ENCODE peak calls at places on chromosomes 4 and X, in seven cellular contexts. D, U, M, L, W, Y and B are unnamed samples.

GRCh38 chr4:40288547-40288946 is 46.6 kb upstream of the CHRNA9 start:
- DNase-seq in D (no peak), U (no peak), M (no peak), L (no peak), W (no peak), Y (no peak), B (no peak)

GRCh38 chrX:140664939-140665338 is 44.6 kb upstream of the LINC00632 start:
- DNase-seq in D (peak), U (no peak), M (no peak), L (no peak), W (peak), Y (peak), B (no peak)

GRCh38 chr4:176642472-176642871 is 150.2 kb downstream of the VEGFC start:
- DNase-seq in D (no peak), U (no peak), M (no peak), L (peak), W (no peak), Y (no peak), B (no peak)

GRCh38 chrX:69466546-69466945 is 37.6 kb upstream of the NALF2 start:
- DNase-seq in D (no peak), U (no peak), M (no peak), L (no peak), W (no peak), Y (no peak), B (no peak)

GRCh38 chr4:71126719-71127118 is 133.3 kb downstream of the DCK start:
- DNase-seq in D (no peak), U (no peak), M (peak), L (no peak), W (no peak), Y (peak), B (no peak)

GRCh38 chrX:153707406-153707805 is 16.8 kb downstream of the BCAP31 start:
- DNase-seq in D (no peak), U (no peak), M (no peak), L (no peak), W (no peak), Y (no peak), B (no peak)

GRCh38 chrX:72258174-72258573 is 18.9 kb downstream of the RPS4X start:
- DNase-seq in D (no peak), U (no peak), M (peak), L (no peak), W (no peak), Y (peak), B (no peak)

GRCh38 chr4:85946821-85947220 is 413.0 kb downstream of the MAPK10 start:
- DNase-seq in D (no peak), U (no peak), M (no peak), L (no peak), W (no peak), Y (no peak), B (no peak)

GRCh38 chrX:133989993-133990392 is 4.6 kb upstream of the GPC3 start:
- DNase-seq in D (no peak), U (no peak), M (no peak), L (no peak), W (no peak), Y (no peak), B (no peak)

GRCh38 chrX:153400146-153401132 is 711 bp downstream of the PNMA6E start:
- DNase-seq in D (no peak), U (no peak), M (no peak), L (peak), W (no peak), Y (peak), B (no peak)

GRCh38 chr4:1960170-1960825 is 48.5 kb downstream of the NELFA start:
- DNase-seq in D (no peak), U (no peak), M (no peak), L (no peak), W (no peak), Y (no peak), B (no peak)

GRCh38 chr4:89868999-89869589 is 25.6 kb upstream of the MMRN1 start:
- DNase-seq in D (peak), U (no peak), M (no peak), L (no peak), W (no peak), Y (no peak), B (no peak)

GRCh38 chr4:6909113-6909969 is at the start of gene TBC1D14:
- DNase-seq in D (peak), U (peak), M (no peak), L (peak), W (peak), Y (peak), B (peak)

GRCh38 chrX:23952984-23953907 is 45.4 kb downstream of the CXorf58 start:
- DNase-seq in D (no peak), U (no peak), M (no peak), L (peak), W (peak), Y (no peak), B (peak)

GRCh38 chrX:129743835-129744234 is 5.1 kb downstream of the XPNPEP2 start:
- DNase-seq in D (no peak), U (no peak), M (no peak), L (no peak), W (no peak), Y (no peak), B (no peak)

GRCh38 chrX:10922158-10922557 is 189.0 kb upstream of the HCCS start:
- DNase-seq in D (peak), U (no peak), M (peak), L (no peak), W (no peak), Y (peak), B (no peak)

GRCh38 chr4:67282749-67283148 is 262.6 kb downstream of the CENPC start:
- DNase-seq in D (no peak), U (no peak), M (no peak), L (no peak), W (no peak), Y (no peak), B (no peak)

GRCh38 chrX:41033299-41033698 is 51.9 kb upstream of the USP9X start:
- DNase-seq in D (no peak), U (no peak), M (no peak), L (no peak), W (no peak), Y (no peak), B (no peak)

GRCh38 chr4:185721190-185721948 is 90.6 kb downstream of the SORBS2 start:
- DNase-seq in D (peak), U (no peak), M (no peak), L (no peak), W (no peak), Y (no peak), B (no peak)

GRCh38 chr4:184900184-184900583 is 74.4 kb upstream of the ACSL1 start:
- DNase-seq in D (no peak), U (no peak), M (no peak), L (no peak), W (no peak), Y (no peak), B (no peak)

GRCh38 chr4:67393699-67394281 is 151.5 kb downstream of the CENPC start:
- DNase-seq in D (peak), U (no peak), M (no peak), L (peak), W (peak), Y (peak), B (no peak)

GRCh38 chr4:154714339-154715040 is 29.3 kb upstream of the LRAT start:
- DNase-seq in D (no peak), U (no peak), M (no peak), L (no peak), W (no peak), Y (no peak), B (no peak)

GRCh38 chr4:107665001-107665400 is 55.0 kb downstream of the PAPSS1 start:
- DNase-seq in D (peak), U (no peak), M (peak), L (no peak), W (no peak), Y (no peak), B (no peak)

GRCh38 chr4:18579222-18579621 is 557.7 kb upstream of the LCORL start:
- DNase-seq in D (no peak), U (no peak), M (no peak), L (no peak), W (no peak), Y (no peak), B (no peak)

GRCh38 chr4:164847967-164848649 is 28.9 kb upstream of the APELA start:
- DNase-seq in D (no peak), U (no peak), M (no peak), L (no peak), W (no peak), Y (no peak), B (peak)

GRCh38 chr4:35124116-35124515 is 1120.2 kb downstream of the ARAP2 start:
- DNase-seq in D (no peak), U (no peak), M (peak), L (no peak), W (no peak), Y (no peak), B (no peak)

GRCh38 chr4:6106156-6106555 is 87.9 kb upstream of the C4orf50 start:
- DNase-seq in D (no peak), U (no peak), M (no peak), L (no peak), W (no peak), Y (no peak), B (no peak)

GRCh38 chr4:2961411-2962098 is 1.7 kb downstream of the NOP14 start:
- DNase-seq in D (no peak), U (no peak), M (no peak), L (no peak), W (no peak), Y (no peak), B (no peak)

GRCh38 chrX:24153796-24154189 is 4.3 kb downstream of the ZFX start:
- DNase-seq in D (no peak), U (no peak), M (no peak), L (no peak), W (no peak), Y (no peak), B (no peak)

GRCh38 chrX:106278951-106279350 is 110.8 kb downstream of the PWWP3B start:
- DNase-seq in D (no peak), U (no peak), M (no peak), L (no peak), W (no peak), Y (no peak), B (no peak)

GRCh38 chr4:62057060-62057459 is 856.9 kb downstream of the ADGRL3 start:
- DNase-seq in D (no peak), U (no peak), M (no peak), L (no peak), W (no peak), Y (no peak), B (no peak)

GRCh38 chr4:76430519-76431388 is 4.3 kb upstream of the SHROOM3 start:
- DNase-seq in D (peak), U (no peak), M (no peak), L (peak), W (peak), Y (peak), B (peak)

GRCh38 chr4:104394409-104394813 is 100.3 kb downstream of the CXXC4 start:
- DNase-seq in D (no peak), U (no peak), M (no peak), L (no peak), W (peak), Y (no peak), B (no peak)

GRCh38 chr4:183118585-183118984 is 19.5 kb downstream of the WWC2 start:
- DNase-seq in D (peak), U (no peak), M (peak), L (no peak), W (no peak), Y (peak), B (no peak)

GRCh38 chr4:32454482-32454881 is 1734.3 kb downstream of the PCDH7 start:
- DNase-seq in D (no peak), U (no peak), M (no peak), L (no peak), W (no peak), Y (no peak), B (no peak)

GRCh38 chr4:113646456-113646809 is 115.1 kb downstream of the CAMK2D start:
- DNase-seq in D (no peak), U (no peak), M (no peak), L (no peak), W (no peak), Y (no peak), B (no peak)

GRCh38 chr4:16199132-16199531 is 27.1 kb downstream of the TAPT1 start:
- DNase-seq in D (no peak), U (no peak), M (no peak), L (no peak), W (peak), Y (peak), B (peak)